ENCODE peak calls at places on chromosomes 12 and 14, in five cellular contexts. One of them, this sample, is unnamed.

GRCh38 chr14:85546390-85546789 is 16.4 kb downstream of the FLRT2 start:
- DNase-seq in IMR-90: no peak
- DNase-seq in GM12878: no peak
- DNase-seq in HepG2: no peak
- DNase-seq in A549: no peak
- DNase-seq in this sample: no peak

GRCh38 chr14:51652168-51653095 is 722 bp downstream of the FRMD6 start:
- DNase-seq in IMR-90: no peak
- DNase-seq in GM12878: no peak
- DNase-seq in HepG2: no peak
- DNase-seq in A549: no peak
- DNase-seq in this sample: no peak

GRCh38 chr14:94584591-94585280 is 3.5 kb downstream of the SERPINA5 start:
- DNase-seq in IMR-90: no peak
- DNase-seq in GM12878: no peak
- DNase-seq in HepG2: no peak
- DNase-seq in A549: no peak
- DNase-seq in this sample: no peak

GRCh38 chr12:58342736-58343135 is 401.4 kb downstream of the ATP23 start:
- DNase-seq in IMR-90: no peak
- DNase-seq in GM12878: no peak
- DNase-seq in HepG2: no peak
- DNase-seq in A549: no peak
- DNase-seq in this sample: no peak

GRCh38 chr12:124740691-124741137 is 123.0 kb downstream of the SCARB1 start:
- DNase-seq in IMR-90: peak; percentile 66
- DNase-seq in GM12878: no peak
- DNase-seq in HepG2: peak; percentile 71
- DNase-seq in A549: peak; percentile 55
- DNase-seq in this sample: peak; percentile 26

GRCh38 chr12:62802981-62803380 is 132.0 kb downstream of the PPM1H start:
- DNase-seq in IMR-90: peak; percentile 37
- DNase-seq in GM12878: no peak
- DNase-seq in HepG2: no peak
- DNase-seq in A549: no peak
- DNase-seq in this sample: no peak

GRCh38 chr12:71057330-71057729 is 100.5 kb downstream of the TSPAN8 start:
- DNase-seq in IMR-90: no peak
- DNase-seq in GM12878: no peak
- DNase-seq in HepG2: no peak
- DNase-seq in A549: no peak
- DNase-seq in this sample: no peak

GRCh38 chr14:44163946-44164345 is 343.1 kb downstream of the FSCB start:
- DNase-seq in IMR-90: no peak
- DNase-seq in GM12878: no peak
- DNase-seq in HepG2: no peak
- DNase-seq in A549: no peak
- DNase-seq in this sample: no peak

GRCh38 chr14:103450423-103450822 is 65.2 kb downstream of the MARK3 start:
- DNase-seq in IMR-90: no peak
- DNase-seq in GM12878: no peak
- DNase-seq in HepG2: no peak
- DNase-seq in A549: no peak
- DNase-seq in this sample: no peak

GRCh38 chr14:104522926-104523545 is 56.5 kb upstream of the C14orf180 start:
- DNase-seq in IMR-90: no peak
- DNase-seq in GM12878: no peak
- DNase-seq in HepG2: no peak
- DNase-seq in A549: no peak
- DNase-seq in this sample: no peak
- TF ChIP-seq BHLHE40 in IMR-90: no peak
- TF ChIP-seq BHLHE40 in GM12878: no peak
- TF ChIP-seq BHLHE40 in HepG2: no peak
- TF ChIP-seq BHLHE40 in A549: no peak
- TF ChIP-seq BHLHE40 in this sample: no peak

GRCh38 chr12:110639336-110640178 is 25.6 kb downstream of the TCTN1 start:
- DNase-seq in IMR-90: peak; percentile 86
- DNase-seq in GM12878: no peak
- DNase-seq in HepG2: no peak
- DNase-seq in A549: peak; percentile 14
- DNase-seq in this sample: no peak

GRCh38 chr12:110636516-110636915 is 22.6 kb downstream of the TCTN1 start:
- DNase-seq in IMR-90: no peak
- DNase-seq in GM12878: peak; percentile 42
- DNase-seq in HepG2: no peak
- DNase-seq in A549: no peak
- DNase-seq in this sample: no peak

GRCh38 chr12:110640275-110641025 is 26.5 kb downstream of the TCTN1 start:
- DNase-seq in IMR-90: no peak
- DNase-seq in GM12878: no peak
- DNase-seq in HepG2: no peak
- DNase-seq in A549: no peak
- DNase-seq in this sample: no peak

GRCh38 chr12:110637869-110638441 is 24.0 kb downstream of the TCTN1 start:
- DNase-seq in IMR-90: no peak
- DNase-seq in GM12878: no peak
- DNase-seq in HepG2: no peak
- DNase-seq in A549: no peak
- DNase-seq in this sample: no peak

DNA sequence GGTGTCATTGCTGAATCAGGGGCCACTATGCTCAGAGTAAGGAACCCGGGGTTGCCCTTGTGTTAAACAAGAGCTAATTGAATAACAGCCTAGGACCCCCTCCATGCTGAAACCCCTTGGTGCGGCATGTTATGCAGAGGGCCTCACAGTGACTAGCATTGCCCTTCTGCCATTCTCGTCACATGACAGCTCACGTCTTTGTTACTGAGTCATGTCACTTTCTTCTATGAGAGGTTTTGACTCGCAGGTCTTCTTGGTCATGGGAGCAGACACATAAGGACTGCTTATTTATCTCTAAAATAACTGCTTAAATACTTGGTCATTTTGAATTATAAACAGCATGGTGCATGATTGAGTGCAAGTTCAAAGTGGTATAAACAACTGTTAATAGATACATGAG is 24.9 kb downstream of the TCTN1 start:
- DNase-seq in IMR-90: peak; percentile 39
- DNase-seq in GM12878: no peak
- DNase-seq in HepG2: no peak
- DNase-seq in A549: no peak
- DNase-seq in this sample: no peak
- TF ChIP-seq POLR2A in IMR-90: no peak
- TF ChIP-seq POLR2A in GM12878: no peak
- TF ChIP-seq POLR2A in HepG2: no peak
- TF ChIP-seq POLR2A in A549: no peak
- TF ChIP-seq POLR2A in this sample: no peak

GRCh38 chr14:20386276-20386855 is 26.9 kb downstream of the TEP1 start:
- DNase-seq in IMR-90: no peak
- DNase-seq in GM12878: no peak
- DNase-seq in HepG2: no peak
- DNase-seq in A549: no peak
- DNase-seq in this sample: no peak
- TF ChIP-seq BHLHE40 in IMR-90: no peak
- TF ChIP-seq BHLHE40 in GM12878: no peak
- TF ChIP-seq BHLHE40 in HepG2: no peak
- TF ChIP-seq BHLHE40 in A549: no peak
- TF ChIP-seq BHLHE40 in this sample: no peak

GRCh38 chr14:38203929-38204716 is 3.6 kb upstream of the SSTR1 start:
- DNase-seq in IMR-90: no peak
- DNase-seq in GM12878: no peak
- DNase-seq in HepG2: no peak
- DNase-seq in A549: no peak
- DNase-seq in this sample: no peak
- TF ChIP-seq POLR2A in IMR-90: no peak
- TF ChIP-seq POLR2A in GM12878: no peak
- TF ChIP-seq POLR2A in HepG2: no peak
- TF ChIP-seq POLR2A in A549: no peak
- TF ChIP-seq POLR2A in this sample: no peak

GRCh38 chr12:88720785-88721650 is 140.7 kb upstream of the KITLG start:
- DNase-seq in IMR-90: no peak
- DNase-seq in GM12878: no peak
- DNase-seq in HepG2: no peak
- DNase-seq in A549: no peak
- DNase-seq in this sample: no peak

GRCh38 chr12:88726806-88727722 is 146.8 kb upstream of the KITLG start:
- DNase-seq in IMR-90: peak; percentile 83
- DNase-seq in GM12878: no peak
- DNase-seq in HepG2: no peak
- DNase-seq in A549: no peak
- DNase-seq in this sample: no peak

GRCh38 chr12:88725592-88726143 is 145.4 kb upstream of the KITLG start:
- DNase-seq in IMR-90: no peak
- DNase-seq in GM12878: no peak
- DNase-seq in HepG2: no peak
- DNase-seq in A549: no peak
- DNase-seq in this sample: no peak

GRCh38 chr12:88720231-88720630 is 140.0 kb upstream of the KITLG start:
- DNase-seq in IMR-90: no peak
- DNase-seq in GM12878: no peak
- DNase-seq in HepG2: no peak
- DNase-seq in A549: no peak
- DNase-seq in this sample: no peak

DNA sequence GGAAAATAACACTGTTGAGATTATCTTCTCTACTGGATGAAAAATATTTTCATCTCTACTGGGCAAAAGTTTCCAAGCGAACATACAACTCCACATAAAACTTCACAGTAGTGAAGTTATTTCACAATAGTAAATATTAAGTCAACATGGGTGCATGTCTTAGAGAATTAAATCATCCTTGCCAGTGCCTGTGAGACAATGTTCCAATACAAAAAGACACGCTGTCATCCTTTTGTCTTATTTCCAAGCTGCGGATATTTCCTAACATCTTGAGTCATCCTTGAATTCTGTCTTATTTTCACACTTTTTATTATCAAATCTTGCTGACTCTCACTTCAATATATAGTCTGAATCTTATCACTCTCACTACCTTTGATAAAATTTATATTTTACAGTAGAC is 142.9 kb upstream of the KITLG start:
- DNase-seq in IMR-90: peak; percentile 36
- DNase-seq in GM12878: no peak
- DNase-seq in HepG2: no peak
- DNase-seq in A549: peak; percentile 15
- DNase-seq in this sample: no peak
- TF ChIP-seq BHLHE40 in IMR-90: no peak
- TF ChIP-seq BHLHE40 in GM12878: no peak
- TF ChIP-seq BHLHE40 in HepG2: no peak
- TF ChIP-seq BHLHE40 in A549: no peak
- TF ChIP-seq BHLHE40 in this sample: no peak

GRCh38 chr14:102076793-102077759 is 9.8 kb downstream of the HSP90AA1 start:
- DNase-seq in IMR-90: no peak
- DNase-seq in GM12878: no peak
- DNase-seq in HepG2: no peak
- DNase-seq in A549: no peak
- DNase-seq in this sample: no peak
- TF ChIP-seq POLR2A in IMR-90: no peak
- TF ChIP-seq POLR2A in GM12878: no peak
- TF ChIP-seq POLR2A in HepG2: peak; percentile 16
- TF ChIP-seq POLR2A in A549: peak; percentile 29
- TF ChIP-seq POLR2A in this sample: peak; percentile 43

GRCh38 chr12:9135903-9136310 is 20.2 kb upstream of the A2M start:
- DNase-seq in IMR-90: no peak
- DNase-seq in GM12878: no peak
- DNase-seq in HepG2: peak; percentile 98
- DNase-seq in A549: no peak
- DNase-seq in this sample: no peak

GRCh38 chr12:9132008-9132535 is 16.4 kb upstream of the A2M start:
- DNase-seq in IMR-90: no peak
- DNase-seq in GM12878: no peak
- DNase-seq in HepG2: peak; percentile 100
- DNase-seq in A549: peak; percentile 20
- DNase-seq in this sample: no peak

GRCh38 chr12:9133243-9133938 is 17.7 kb upstream of the A2M start:
- DNase-seq in IMR-90: no peak
- DNase-seq in GM12878: no peak
- DNase-seq in HepG2: no peak
- DNase-seq in A549: no peak
- DNase-seq in this sample: no peak

GRCh38 chr12:9130244-9130643 is 14.5 kb upstream of the A2M start:
- DNase-seq in IMR-90: no peak
- DNase-seq in GM12878: no peak
- DNase-seq in HepG2: no peak
- DNase-seq in A549: no peak
- DNase-seq in this sample: no peak

GRCh38 chr12:9134981-9135628 is 19.4 kb upstream of the A2M start:
- DNase-seq in IMR-90: peak; percentile 3
- DNase-seq in GM12878: no peak
- DNase-seq in HepG2: peak; percentile 56
- DNase-seq in A549: peak; percentile 51
- DNase-seq in this sample: peak; percentile 15
- TF ChIP-seq BHLHE40 in IMR-90: no peak
- TF ChIP-seq BHLHE40 in GM12878: no peak
- TF ChIP-seq BHLHE40 in HepG2: no peak
- TF ChIP-seq BHLHE40 in A549: no peak
- TF ChIP-seq BHLHE40 in this sample: no peak

DNA sequence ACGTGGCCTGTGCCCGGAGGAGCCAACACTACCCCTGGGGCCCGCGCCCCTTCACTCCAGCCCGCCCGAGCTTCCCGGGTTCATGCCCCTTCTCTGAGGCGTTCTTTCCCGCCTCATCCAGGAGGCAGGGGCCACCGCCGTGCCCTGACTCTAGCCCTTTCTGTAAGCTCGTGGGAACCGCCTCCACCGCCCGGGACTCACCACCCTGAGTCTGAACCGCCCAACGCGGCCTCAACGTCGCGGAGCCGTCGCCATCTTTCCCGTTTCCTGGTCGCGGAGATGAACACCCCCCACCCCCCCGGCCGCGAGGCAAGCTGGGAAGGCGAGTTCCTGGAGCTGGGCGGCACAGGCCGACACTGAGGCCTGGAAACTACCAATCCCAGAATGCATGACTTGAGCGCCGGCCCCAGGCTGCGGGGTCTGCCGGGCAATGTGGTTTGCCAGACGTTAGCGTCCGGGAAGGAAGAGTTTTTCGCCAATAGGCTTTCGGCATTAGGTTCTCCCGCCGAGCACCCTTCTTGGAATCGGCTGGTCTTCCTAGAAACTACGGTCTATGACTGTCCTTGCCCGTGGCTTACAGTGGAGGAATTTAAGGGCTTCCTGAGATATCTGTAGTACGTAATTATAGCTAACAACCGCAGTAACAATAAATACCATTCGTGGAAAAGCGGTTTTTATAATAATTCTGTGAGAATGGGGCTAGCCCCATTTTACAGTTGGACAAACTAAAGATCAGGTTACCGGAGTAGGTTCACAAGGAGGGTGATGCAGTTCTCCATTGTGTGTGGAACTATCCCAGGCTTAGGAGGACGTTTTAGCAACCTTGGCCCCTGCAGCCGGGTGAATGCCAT is at the start of gene DDX23:
- DNase-seq in IMR-90: peak; percentile 97
- DNase-seq in GM12878: peak; percentile 77
- DNase-seq in HepG2: peak; percentile 92
- DNase-seq in A549: peak; percentile 98
- DNase-seq in this sample: peak; percentile 98
- TF ChIP-seq POLR2A in IMR-90: peak; percentile 68
- TF ChIP-seq POLR2A in GM12878: peak; percentile 96
- TF ChIP-seq POLR2A in HepG2: peak; percentile 77
- TF ChIP-seq POLR2A in A549: peak; percentile 71
- TF ChIP-seq POLR2A in this sample: peak; percentile 87